ENCODE peak calls at places on chromosomes 1 and 21, in nine cellular contexts. One of them, this sample, is unnamed.

GRCh38 chr1:172582889-172583288 is 49.9 kb downstream of the SUCO start:
- DNase-seq in fibroblast of pulmonary artery: no peak
- DNase-seq in hippocampal formation: no peak
- DNase-seq in stimulated activated CD8-positive, alpha-beta memory T cell treated with anti-CD3 and anti-CD28 coated beads, Interleukin-4, amount 100 ng/mL, for 1 hour: no peak
- DNase-seq in HFFc6: no peak
- DNase-seq in aorta: no peak
- DNase-seq in D341Med: no peak
- DNase-seq in NCI-H1105 treated with DMSO at 0.1 percent for 48 hours: no peak
- DNase-seq in activated gamma-delta T cell treated with Interleukin-2 at 50 U/mL for 16 hours: no peak
- DNase-seq in this sample: no peak

GRCh38 chr1:26848499-26848898 is 14.4 kb upstream of the SFN start:
- DNase-seq in D341Med: no peak
- DNase-seq in activated gamma-delta T cell treated with Interleukin-2 at 50 U/mL for 16 hours: no peak
- DNase-seq in aorta: no peak
- DNase-seq in NCI-H1105 treated with DMSO at 0.1 percent for 48 hours: no peak
- DNase-seq in HFFc6: no peak
- DNase-seq in hippocampal formation: no peak
- DNase-seq in stimulated activated CD8-positive, alpha-beta memory T cell treated with anti-CD3 and anti-CD28 coated beads, Interleukin-4, amount 100 ng/mL, for 1 hour: no peak
- DNase-seq in fibroblast of pulmonary artery: no peak
- DNase-seq in this sample: no peak

GRCh38 chr1:44819257-44819593 is 10.9 kb downstream of the BTBD19 start:
- DNase-seq in aorta: no peak
- DNase-seq in stimulated activated CD8-positive, alpha-beta memory T cell treated with anti-CD3 and anti-CD28 coated beads, Interleukin-4, amount 100 ng/mL, for 1 hour: no peak
- DNase-seq in fibroblast of pulmonary artery: no peak
- DNase-seq in activated gamma-delta T cell treated with Interleukin-2 at 50 U/mL for 16 hours: no peak
- DNase-seq in hippocampal formation: no peak
- DNase-seq in NCI-H1105 treated with DMSO at 0.1 percent for 48 hours: no peak
- DNase-seq in D341Med: no peak
- DNase-seq in HFFc6: no peak
- DNase-seq in this sample: no peak

GRCh38 chr1:45407888-45408287 is 67.6 kb upstream of the MUTYH start:
- DNase-seq in activated gamma-delta T cell treated with Interleukin-2 at 50 U/mL for 16 hours: no peak
- DNase-seq in NCI-H1105 treated with DMSO at 0.1 percent for 48 hours: no peak
- DNase-seq in D341Med: no peak
- DNase-seq in stimulated activated CD8-positive, alpha-beta memory T cell treated with anti-CD3 and anti-CD28 coated beads, Interleukin-4, amount 100 ng/mL, for 1 hour: no peak
- DNase-seq in HFFc6: no peak
- DNase-seq in aorta: no peak
- DNase-seq in hippocampal formation: no peak
- DNase-seq in fibroblast of pulmonary artery: no peak
- DNase-seq in this sample: no peak

GRCh38 chr1:2148691-2149090 is 45.9 kb downstream of the FAAP20 start:
- DNase-seq in HFFc6: no peak
- DNase-seq in fibroblast of pulmonary artery: no peak
- DNase-seq in D341Med: no peak
- DNase-seq in activated gamma-delta T cell treated with Interleukin-2 at 50 U/mL for 16 hours: peak
- DNase-seq in aorta: no peak
- DNase-seq in stimulated activated CD8-positive, alpha-beta memory T cell treated with anti-CD3 and anti-CD28 coated beads, Interleukin-4, amount 100 ng/mL, for 1 hour: no peak
- DNase-seq in hippocampal formation: no peak
- DNase-seq in NCI-H1105 treated with DMSO at 0.1 percent for 48 hours: no peak
- DNase-seq in this sample: no peak

GRCh38 chr21:29499734-29500343 is 201.1 kb downstream of the BACH1 start:
- DNase-seq in D341Med: peak
- DNase-seq in aorta: no peak
- DNase-seq in stimulated activated CD8-positive, alpha-beta memory T cell treated with anti-CD3 and anti-CD28 coated beads, Interleukin-4, amount 100 ng/mL, for 1 hour: no peak
- DNase-seq in fibroblast of pulmonary artery: peak
- DNase-seq in hippocampal formation: peak
- DNase-seq in HFFc6: peak
- DNase-seq in NCI-H1105 treated with DMSO at 0.1 percent for 48 hours: peak
- DNase-seq in activated gamma-delta T cell treated with Interleukin-2 at 50 U/mL for 16 hours: no peak
- DNase-seq in this sample: no peak

GRCh38 chr1:154741327-154741726 is 128.8 kb downstream of the KCNN3 start:
- DNase-seq in NCI-H1105 treated with DMSO at 0.1 percent for 48 hours: no peak
- DNase-seq in stimulated activated CD8-positive, alpha-beta memory T cell treated with anti-CD3 and anti-CD28 coated beads, Interleukin-4, amount 100 ng/mL, for 1 hour: no peak
- DNase-seq in fibroblast of pulmonary artery: peak
- DNase-seq in activated gamma-delta T cell treated with Interleukin-2 at 50 U/mL for 16 hours: no peak
- DNase-seq in aorta: no peak
- DNase-seq in D341Med: no peak
- DNase-seq in HFFc6: peak
- DNase-seq in hippocampal formation: no peak
- DNase-seq in this sample: no peak

GRCh38 chr1:4586611-4587010 is 67.8 kb upstream of the AJAP1 start:
- DNase-seq in aorta: no peak
- DNase-seq in hippocampal formation: no peak
- DNase-seq in NCI-H1105 treated with DMSO at 0.1 percent for 48 hours: no peak
- DNase-seq in HFFc6: no peak
- DNase-seq in fibroblast of pulmonary artery: no peak
- DNase-seq in stimulated activated CD8-positive, alpha-beta memory T cell treated with anti-CD3 and anti-CD28 coated beads, Interleukin-4, amount 100 ng/mL, for 1 hour: no peak
- DNase-seq in D341Med: no peak
- DNase-seq in activated gamma-delta T cell treated with Interleukin-2 at 50 U/mL for 16 hours: no peak
- DNase-seq in this sample: no peak

GRCh38 chr1:59290173-59290954 is 6.5 kb upstream of the FGGY start:
- DNase-seq in aorta: peak
- DNase-seq in stimulated activated CD8-positive, alpha-beta memory T cell treated with anti-CD3 and anti-CD28 coated beads, Interleukin-4, amount 100 ng/mL, for 1 hour: no peak
- DNase-seq in fibroblast of pulmonary artery: peak
- DNase-seq in activated gamma-delta T cell treated with Interleukin-2 at 50 U/mL for 16 hours: no peak
- DNase-seq in HFFc6: peak
- DNase-seq in hippocampal formation: no peak
- DNase-seq in NCI-H1105 treated with DMSO at 0.1 percent for 48 hours: no peak
- DNase-seq in D341Med: no peak
- DNase-seq in this sample: peak

GRCh38 chr1:200107004-200107470 is 79.5 kb downstream of the NR5A2 start:
- DNase-seq in D341Med: no peak
- DNase-seq in fibroblast of pulmonary artery: no peak
- DNase-seq in hippocampal formation: no peak
- DNase-seq in activated gamma-delta T cell treated with Interleukin-2 at 50 U/mL for 16 hours: no peak
- DNase-seq in aorta: no peak
- DNase-seq in stimulated activated CD8-positive, alpha-beta memory T cell treated with anti-CD3 and anti-CD28 coated beads, Interleukin-4, amount 100 ng/mL, for 1 hour: no peak
- DNase-seq in HFFc6: no peak
- DNase-seq in NCI-H1105 treated with DMSO at 0.1 percent for 48 hours: peak
- DNase-seq in this sample: no peak

GRCh38 chr1:113452921-113453770 is 62.8 kb downstream of the MAGI3 start:
- DNase-seq in D341Med: peak
- DNase-seq in activated gamma-delta T cell treated with Interleukin-2 at 50 U/mL for 16 hours: no peak
- DNase-seq in hippocampal formation: no peak
- DNase-seq in fibroblast of pulmonary artery: peak
- DNase-seq in HFFc6: peak
- DNase-seq in aorta: no peak
- DNase-seq in stimulated activated CD8-positive, alpha-beta memory T cell treated with anti-CD3 and anti-CD28 coated beads, Interleukin-4, amount 100 ng/mL, for 1 hour: no peak
- DNase-seq in NCI-H1105 treated with DMSO at 0.1 percent for 48 hours: peak
- DNase-seq in this sample: no peak

GRCh38 chr1:32791881-32792280 is 25.3 kb downstream of the YARS1 start:
- DNase-seq in NCI-H1105 treated with DMSO at 0.1 percent for 48 hours: no peak
- DNase-seq in aorta: no peak
- DNase-seq in stimulated activated CD8-positive, alpha-beta memory T cell treated with anti-CD3 and anti-CD28 coated beads, Interleukin-4, amount 100 ng/mL, for 1 hour: no peak
- DNase-seq in activated gamma-delta T cell treated with Interleukin-2 at 50 U/mL for 16 hours: no peak
- DNase-seq in D341Med: no peak
- DNase-seq in fibroblast of pulmonary artery: peak
- DNase-seq in hippocampal formation: no peak
- DNase-seq in HFFc6: no peak
- DNase-seq in this sample: no peak

This sample was measured in GM19239.